ENCODE peak calls at places on chromosomes 12 and 14, in six cellular contexts. One of them, this sample, is unnamed.

GRCh38 chr14:78612666-78613065 is 442.5 kb downstream of the NRXN3 start:
- DNase-seq in hepatocyte: no peak
- DNase-seq in activated naive CD4-positive, alpha-beta T cell: no peak
- DNase-seq in ovary: no peak
- DNase-seq in stimulated activated CD4-positive, alpha-beta T cell treated with anti-CD3 and anti-CD28 coated beads, Interleukin-15, amount 100 ng/mL, for 24 hours: no peak
- DNase-seq in ACHN: no peak
- DNase-seq in this sample: no peak

GRCh38 chr14:32430326-32430725 is 101.2 kb downstream of the AKAP6 start:
- DNase-seq in ACHN: no peak
- DNase-seq in ovary: no peak
- DNase-seq in stimulated activated CD4-positive, alpha-beta T cell treated with anti-CD3 and anti-CD28 coated beads, Interleukin-15, amount 100 ng/mL, for 24 hours: no peak
- DNase-seq in hepatocyte: no peak
- DNase-seq in activated naive CD4-positive, alpha-beta T cell: no peak
- DNase-seq in this sample: no peak

GRCh38 chr14:21748869-21749303 is 75.3 kb upstream of the OR4E1 start:
- DNase-seq in activated naive CD4-positive, alpha-beta T cell: no peak
- DNase-seq in ACHN: peak
- DNase-seq in ovary: no peak
- DNase-seq in stimulated activated CD4-positive, alpha-beta T cell treated with anti-CD3 and anti-CD28 coated beads, Interleukin-15, amount 100 ng/mL, for 24 hours: peak
- DNase-seq in hepatocyte: peak
- DNase-seq in this sample: no peak

GRCh38 chr14:97706814-97707213 is 909.6 kb downstream of the VRK1 start:
- DNase-seq in activated naive CD4-positive, alpha-beta T cell: no peak
- DNase-seq in stimulated activated CD4-positive, alpha-beta T cell treated with anti-CD3 and anti-CD28 coated beads, Interleukin-15, amount 100 ng/mL, for 24 hours: no peak
- DNase-seq in ovary: no peak
- DNase-seq in hepatocyte: no peak
- DNase-seq in ACHN: no peak
- DNase-seq in this sample: no peak

GRCh38 chr12:13661005-13661887 is 320.2 kb downstream of the GRIN2B start:
- DNase-seq in stimulated activated CD4-positive, alpha-beta T cell treated with anti-CD3 and anti-CD28 coated beads, Interleukin-15, amount 100 ng/mL, for 24 hours: peak
- DNase-seq in ovary: peak
- DNase-seq in activated naive CD4-positive, alpha-beta T cell: no peak
- DNase-seq in ACHN: peak
- DNase-seq in hepatocyte: peak
- DNase-seq in this sample: no peak

GRCh38 chr14:77495354-77495753 is 3.3 kb downstream of the ISM2 start:
- DNase-seq in activated naive CD4-positive, alpha-beta T cell: no peak
- DNase-seq in stimulated activated CD4-positive, alpha-beta T cell treated with anti-CD3 and anti-CD28 coated beads, Interleukin-15, amount 100 ng/mL, for 24 hours: no peak
- DNase-seq in hepatocyte: no peak
- DNase-seq in ACHN: no peak
- DNase-seq in ovary: no peak
- DNase-seq in this sample: no peak

GRCh38 chr12:66092559-66093269 is 37.8 kb downstream of the LLPH start:
- DNase-seq in activated naive CD4-positive, alpha-beta T cell: no peak
- DNase-seq in hepatocyte: no peak
- DNase-seq in ovary: no peak
- DNase-seq in stimulated activated CD4-positive, alpha-beta T cell treated with anti-CD3 and anti-CD28 coated beads, Interleukin-15, amount 100 ng/mL, for 24 hours: no peak
- DNase-seq in ACHN: peak
- DNase-seq in this sample: no peak

GRCh38 chr12:27785882-27786570 is 6.0 kb upstream of the MANSC4 start:
- DNase-seq in stimulated activated CD4-positive, alpha-beta T cell treated with anti-CD3 and anti-CD28 coated beads, Interleukin-15, amount 100 ng/mL, for 24 hours: no peak
- DNase-seq in ACHN: no peak
- DNase-seq in activated naive CD4-positive, alpha-beta T cell: no peak
- DNase-seq in ovary: no peak
- DNase-seq in hepatocyte: no peak
- DNase-seq in this sample: no peak

GRCh38 chr12:116881325-116881866 is at the start of gene HRK:
- DNase-seq in activated naive CD4-positive, alpha-beta T cell: no peak
- DNase-seq in stimulated activated CD4-positive, alpha-beta T cell treated with anti-CD3 and anti-CD28 coated beads, Interleukin-15, amount 100 ng/mL, for 24 hours: peak
- DNase-seq in hepatocyte: no peak
- DNase-seq in ovary: no peak
- DNase-seq in ACHN: no peak
- DNase-seq in this sample: no peak

GRCh38 chr12:58922849-58923248 is 2.5 kb upstream of the LRIG3 start:
- DNase-seq in ACHN: no peak
- DNase-seq in stimulated activated CD4-positive, alpha-beta T cell treated with anti-CD3 and anti-CD28 coated beads, Interleukin-15, amount 100 ng/mL, for 24 hours: no peak
- DNase-seq in activated naive CD4-positive, alpha-beta T cell: no peak
- DNase-seq in ovary: no peak
- DNase-seq in hepatocyte: no peak
- DNase-seq in this sample: no peak

GRCh38 chr14:100901391-100902183 is 1.9 kb downstream of the RTL1 start:
- DNase-seq in stimulated activated CD4-positive, alpha-beta T cell treated with anti-CD3 and anti-CD28 coated beads, Interleukin-15, amount 100 ng/mL, for 24 hours: no peak
- DNase-seq in activated naive CD4-positive, alpha-beta T cell: no peak
- DNase-seq in hepatocyte: no peak
- DNase-seq in ovary: peak
- DNase-seq in ACHN: no peak
- DNase-seq in this sample: no peak

GRCh38 chr14:69351385-69351784 is 46.7 kb downstream of the ERH start:
- DNase-seq in hepatocyte: no peak
- DNase-seq in stimulated activated CD4-positive, alpha-beta T cell treated with anti-CD3 and anti-CD28 coated beads, Interleukin-15, amount 100 ng/mL, for 24 hours: no peak
- DNase-seq in ACHN: no peak
- DNase-seq in ovary: no peak
- DNase-seq in activated naive CD4-positive, alpha-beta T cell: no peak
- DNase-seq in this sample: no peak

GRCh38 chr14:51317373-51317772 is 77.3 kb downstream of the TMX1 start:
- DNase-seq in ovary: no peak
- DNase-seq in ACHN: no peak
- DNase-seq in activated naive CD4-positive, alpha-beta T cell: no peak
- DNase-seq in hepatocyte: no peak
- DNase-seq in stimulated activated CD4-positive, alpha-beta T cell treated with anti-CD3 and anti-CD28 coated beads, Interleukin-15, amount 100 ng/mL, for 24 hours: no peak
- DNase-seq in this sample: no peak

GRCh38 chr12:52774629-52775250 is 2.4 kb downstream of the KRT76 start:
- DNase-seq in hepatocyte: no peak
- DNase-seq in activated naive CD4-positive, alpha-beta T cell: no peak
- DNase-seq in ovary: no peak
- DNase-seq in ACHN: no peak
- DNase-seq in stimulated activated CD4-positive, alpha-beta T cell treated with anti-CD3 and anti-CD28 coated beads, Interleukin-15, amount 100 ng/mL, for 24 hours: no peak
- DNase-seq in this sample: no peak

GRCh38 chr12:17982556-17982955 is 107.4 kb downstream of the RERGL start:
- DNase-seq in ACHN: no peak
- DNase-seq in stimulated activated CD4-positive, alpha-beta T cell treated with anti-CD3 and anti-CD28 coated beads, Interleukin-15, amount 100 ng/mL, for 24 hours: no peak
- DNase-seq in activated naive CD4-positive, alpha-beta T cell: no peak
- DNase-seq in hepatocyte: no peak
- DNase-seq in ovary: no peak
- DNase-seq in this sample: no peak

GRCh38 chr12:58847876-58848600 is 72.3 kb downstream of the LRIG3 start:
- DNase-seq in ovary: no peak
- DNase-seq in ACHN: no peak
- DNase-seq in activated naive CD4-positive, alpha-beta T cell: no peak
- DNase-seq in hepatocyte: no peak
- DNase-seq in stimulated activated CD4-positive, alpha-beta T cell treated with anti-CD3 and anti-CD28 coated beads, Interleukin-15, amount 100 ng/mL, for 24 hours: no peak
- DNase-seq in this sample: no peak

GRCh38 chr14:24921903-24922302 is 128.0 kb downstream of the STXBP6 start:
- DNase-seq in ovary: no peak
- DNase-seq in ACHN: no peak
- DNase-seq in stimulated activated CD4-positive, alpha-beta T cell treated with anti-CD3 and anti-CD28 coated beads, Interleukin-15, amount 100 ng/mL, for 24 hours: no peak
- DNase-seq in hepatocyte: no peak
- DNase-seq in activated naive CD4-positive, alpha-beta T cell: no peak
- DNase-seq in this sample: no peak

GRCh38 chr14:104307627-104308401 is 169.4 kb downstream of the KIF26A start:
- DNase-seq in activated naive CD4-positive, alpha-beta T cell: no peak
- DNase-seq in ACHN: no peak
- DNase-seq in ovary: peak
- DNase-seq in hepatocyte: no peak
- DNase-seq in stimulated activated CD4-positive, alpha-beta T cell treated with anti-CD3 and anti-CD28 coated beads, Interleukin-15, amount 100 ng/mL, for 24 hours: no peak
- DNase-seq in this sample: peak

GRCh38 chr14:29643415-29644206 is 284.0 kb downstream of the PRKD1 start:
- DNase-seq in hepatocyte: no peak
- DNase-seq in ACHN: peak
- DNase-seq in ovary: no peak
- DNase-seq in stimulated activated CD4-positive, alpha-beta T cell treated with anti-CD3 and anti-CD28 coated beads, Interleukin-15, amount 100 ng/mL, for 24 hours: no peak
- DNase-seq in activated naive CD4-positive, alpha-beta T cell: no peak
- DNase-seq in this sample: no peak

GRCh38 chr12:5047094-5047493 is 3.4 kb downstream of the KCNA5 start:
- DNase-seq in ovary: no peak
- DNase-seq in hepatocyte: no peak
- DNase-seq in ACHN: no peak
- DNase-seq in stimulated activated CD4-positive, alpha-beta T cell treated with anti-CD3 and anti-CD28 coated beads, Interleukin-15, amount 100 ng/mL, for 24 hours: no peak
- DNase-seq in activated naive CD4-positive, alpha-beta T cell: no peak
- DNase-seq in this sample: no peak

GRCh38 chr14:91376547-91377477 is 40.8 kb downstream of the CCDC88C start:
- DNase-seq in hepatocyte: no peak
- DNase-seq in activated naive CD4-positive, alpha-beta T cell: no peak
- DNase-seq in stimulated activated CD4-positive, alpha-beta T cell treated with anti-CD3 and anti-CD28 coated beads, Interleukin-15, amount 100 ng/mL, for 24 hours: no peak
- DNase-seq in ovary: no peak
- DNase-seq in ACHN: no peak
- DNase-seq in this sample: peak

GRCh38 chr14:101033446-101034165 is 130.1 kb upstream of the RTL1 start:
- DNase-seq in ACHN: no peak
- DNase-seq in hepatocyte: no peak
- DNase-seq in stimulated activated CD4-positive, alpha-beta T cell treated with anti-CD3 and anti-CD28 coated beads, Interleukin-15, amount 100 ng/mL, for 24 hours: no peak
- DNase-seq in ovary: peak
- DNase-seq in activated naive CD4-positive, alpha-beta T cell: no peak
- DNase-seq in this sample: no peak

GRCh38 chr14:67782090-67782489 is 34.3 kb downstream of the ZFYVE26 start:
- DNase-seq in ovary: no peak
- DNase-seq in hepatocyte: no peak
- DNase-seq in stimulated activated CD4-positive, alpha-beta T cell treated with anti-CD3 and anti-CD28 coated beads, Interleukin-15, amount 100 ng/mL, for 24 hours: no peak
- DNase-seq in activated naive CD4-positive, alpha-beta T cell: no peak
- DNase-seq in ACHN: no peak
- DNase-seq in this sample: no peak

GRCh38 chr14:87139299-87139698 is 853.7 kb downstream of the GALC start:
- DNase-seq in activated naive CD4-positive, alpha-beta T cell: no peak
- DNase-seq in ovary: no peak
- DNase-seq in stimulated activated CD4-positive, alpha-beta T cell treated with anti-CD3 and anti-CD28 coated beads, Interleukin-15, amount 100 ng/mL, for 24 hours: no peak
- DNase-seq in hepatocyte: no peak
- DNase-seq in ACHN: no peak
- DNase-seq in this sample: no peak

GRCh38 chr14:85420707-85421106 is 109.2 kb upstream of the FLRT2 start:
- DNase-seq in activated naive CD4-positive, alpha-beta T cell: no peak
- DNase-seq in stimulated activated CD4-positive, alpha-beta T cell treated with anti-CD3 and anti-CD28 coated beads, Interleukin-15, amount 100 ng/mL, for 24 hours: no peak
- DNase-seq in ACHN: no peak
- DNase-seq in hepatocyte: no peak
- DNase-seq in ovary: no peak
- DNase-seq in this sample: no peak

GRCh38 chr12:109264095-109264942 is 44.8 kb downstream of the FOXN4 start:
- DNase-seq in hepatocyte: peak
- DNase-seq in activated naive CD4-positive, alpha-beta T cell: no peak
- DNase-seq in ACHN: peak
- DNase-seq in ovary: peak
- DNase-seq in stimulated activated CD4-positive, alpha-beta T cell treated with anti-CD3 and anti-CD28 coated beads, Interleukin-15, amount 100 ng/mL, for 24 hours: peak
- DNase-seq in this sample: no peak

GRCh38 chr12:54195736-54196347 is 7.1 kb upstream of the SMUG1 start:
- DNase-seq in hepatocyte: peak
- DNase-seq in activated naive CD4-positive, alpha-beta T cell: no peak
- DNase-seq in ovary: no peak
- DNase-seq in ACHN: no peak
- DNase-seq in stimulated activated CD4-positive, alpha-beta T cell treated with anti-CD3 and anti-CD28 coated beads, Interleukin-15, amount 100 ng/mL, for 24 hours: no peak
- DNase-seq in this sample: no peak

GRCh38 chr12:81942588-81942987 is 183.4 kb upstream of the PPFIA2 start:
- DNase-seq in hepatocyte: no peak
- DNase-seq in stimulated activated CD4-positive, alpha-beta T cell treated with anti-CD3 and anti-CD28 coated beads, Interleukin-15, amount 100 ng/mL, for 24 hours: no peak
- DNase-seq in ACHN: no peak
- DNase-seq in ovary: no peak
- DNase-seq in activated naive CD4-positive, alpha-beta T cell: no peak
- DNase-seq in this sample: no peak

GRCh38 chr12:26239508-26240328 is 44.3 kb downstream of the SSPN start:
- DNase-seq in ACHN: peak
- DNase-seq in ovary: peak
- DNase-seq in activated naive CD4-positive, alpha-beta T cell: no peak
- DNase-seq in hepatocyte: no peak
- DNase-seq in stimulated activated CD4-positive, alpha-beta T cell treated with anti-CD3 and anti-CD28 coated beads, Interleukin-15, amount 100 ng/mL, for 24 hours: no peak
- DNase-seq in this sample: no peak

This sample was measured in natural killer cell treated with Interleukin-12 subunit alpha and Interleukin-12 subunit beta and Interleukin-15 and Interleukin-18, amount 100 ng/mL, for 72 hours.